ENCODE peak calls at places on chromosomes 12 and 14, in nine cellular contexts. One of them, this sample, is unnamed.

GRCh38 chr14:23530360-23531055 is 21.1 kb downstream of the ZFHX2 start:
- DNase-seq in hepatocyte: no peak
- DNase-seq in MM.1S: no peak
- DNase-seq in endothelial cell of umbilical vein: no peak
- DNase-seq in mammary epithelial cell: no peak
- DNase-seq in neural progenitor cell: no peak
- DNase-seq in GM23338: no peak
- DNase-seq in astrocyte: no peak
- DNase-seq in PC-9: no peak
- DNase-seq in this sample: peak; percentile 27

GRCh38 chr12:93243689-93244513 is 133.8 kb upstream of the NUDT4 start:
- DNase-seq in hepatocyte: peak; percentile 81
- DNase-seq in MM.1S: peak; percentile 89
- DNase-seq in endothelial cell of umbilical vein: peak; percentile 24
- DNase-seq in mammary epithelial cell: peak; percentile 79
- DNase-seq in neural progenitor cell: no peak
- DNase-seq in GM23338: no peak
- DNase-seq in astrocyte: peak; percentile 39
- DNase-seq in PC-9: peak; percentile 42
- DNase-seq in this sample: peak; percentile 45

GRCh38 chr12:95318071-95318545 is 100.5 kb downstream of the VEZT start:
- DNase-seq in hepatocyte: peak; percentile 50
- DNase-seq in MM.1S: no peak
- DNase-seq in endothelial cell of umbilical vein: no peak
- DNase-seq in mammary epithelial cell: peak; percentile 53
- DNase-seq in neural progenitor cell: no peak
- DNase-seq in GM23338: no peak
- DNase-seq in astrocyte: peak; percentile 80
- DNase-seq in PC-9: peak; percentile 29
- DNase-seq in this sample: no peak

GRCh38 chr12:66398931-66399625 is 96.8 kb downstream of the HELB start:
- DNase-seq in hepatocyte: no peak
- DNase-seq in MM.1S: peak; percentile 38
- DNase-seq in endothelial cell of umbilical vein: peak; percentile 7
- DNase-seq in mammary epithelial cell: no peak
- DNase-seq in neural progenitor cell: no peak
- DNase-seq in GM23338: no peak
- DNase-seq in astrocyte: peak; percentile 4
- DNase-seq in PC-9: no peak
- DNase-seq in this sample: no peak

GRCh38 chr14:93219103-93219726 is 12.2 kb downstream of the UBR7 start:
- DNase-seq in hepatocyte: peak; percentile 81
- DNase-seq in MM.1S: peak; percentile 54
- DNase-seq in endothelial cell of umbilical vein: peak; percentile 59
- DNase-seq in mammary epithelial cell: peak; percentile 51
- DNase-seq in neural progenitor cell: peak; percentile 76
- DNase-seq in GM23338: peak; percentile 88
- DNase-seq in astrocyte: peak; percentile 46
- DNase-seq in PC-9: no peak
- DNase-seq in this sample: peak; percentile 70

GRCh38 chr12:125549171-125549570 is 483.9 kb downstream of the AACS start:
- DNase-seq in hepatocyte: no peak
- DNase-seq in MM.1S: no peak
- DNase-seq in endothelial cell of umbilical vein: no peak
- DNase-seq in mammary epithelial cell: no peak
- DNase-seq in neural progenitor cell: no peak
- DNase-seq in GM23338: no peak
- DNase-seq in astrocyte: no peak
- DNase-seq in PC-9: no peak
- DNase-seq in this sample: no peak

GRCh38 chr14:93150227-93151206 is 34.2 kb downstream of the MOAP1 start:
- DNase-seq in hepatocyte: peak; percentile 68
- DNase-seq in MM.1S: no peak
- DNase-seq in endothelial cell of umbilical vein: peak; percentile 18
- DNase-seq in mammary epithelial cell: peak; percentile 83
- DNase-seq in neural progenitor cell: peak; percentile 64
- DNase-seq in GM23338: no peak
- DNase-seq in astrocyte: no peak
- DNase-seq in PC-9: no peak
- DNase-seq in this sample: no peak

GRCh38 chr12:107415066-107415465 is 270.5 kb upstream of the PWP1 start:
- DNase-seq in hepatocyte: no peak
- DNase-seq in MM.1S: no peak
- DNase-seq in endothelial cell of umbilical vein: no peak
- DNase-seq in mammary epithelial cell: peak; percentile 74
- DNase-seq in neural progenitor cell: no peak
- DNase-seq in GM23338: no peak
- DNase-seq in astrocyte: peak; percentile 87
- DNase-seq in PC-9: no peak
- DNase-seq in this sample: no peak

GRCh38 chr12:94100254-94100653 is 48.1 kb upstream of the PLXNC1 start:
- DNase-seq in hepatocyte: peak; percentile 53
- DNase-seq in MM.1S: no peak
- DNase-seq in endothelial cell of umbilical vein: peak; percentile 48
- DNase-seq in mammary epithelial cell: peak; percentile 78
- DNase-seq in neural progenitor cell: no peak
- DNase-seq in GM23338: no peak
- DNase-seq in astrocyte: peak; percentile 91
- DNase-seq in PC-9: peak; percentile 74
- DNase-seq in this sample: no peak

GRCh38 chr14:35405304-35405996 is 901 bp upstream of the NFKBIA start:
- DNase-seq in hepatocyte: peak; percentile 56
- DNase-seq in MM.1S: no peak
- DNase-seq in endothelial cell of umbilical vein: no peak
- DNase-seq in mammary epithelial cell: no peak
- DNase-seq in neural progenitor cell: peak; percentile 20
- DNase-seq in GM23338: peak; percentile 60
- DNase-seq in astrocyte: no peak
- DNase-seq in PC-9: no peak
- DNase-seq in this sample: peak; percentile 39

GRCh38 chr12:131249291-131250027 is 295.8 kb downstream of the ADGRD1 start:
- DNase-seq in hepatocyte: no peak
- DNase-seq in MM.1S: no peak
- DNase-seq in endothelial cell of umbilical vein: no peak
- DNase-seq in mammary epithelial cell: no peak
- DNase-seq in neural progenitor cell: no peak
- DNase-seq in GM23338: no peak
- DNase-seq in astrocyte: no peak
- DNase-seq in PC-9: no peak
- DNase-seq in this sample: no peak

GRCh38 chr12:124746649-124747425 is 116.8 kb downstream of the SCARB1 start:
- DNase-seq in hepatocyte: no peak
- DNase-seq in MM.1S: no peak
- DNase-seq in endothelial cell of umbilical vein: no peak
- DNase-seq in mammary epithelial cell: no peak
- DNase-seq in neural progenitor cell: no peak
- DNase-seq in GM23338: no peak
- DNase-seq in astrocyte: no peak
- DNase-seq in PC-9: no peak
- DNase-seq in this sample: no peak

GRCh38 chr12:21852251-21852650 is 77.7 kb upstream of the KCNJ8 start:
- DNase-seq in hepatocyte: no peak
- DNase-seq in MM.1S: no peak
- DNase-seq in endothelial cell of umbilical vein: no peak
- DNase-seq in mammary epithelial cell: no peak
- DNase-seq in neural progenitor cell: no peak
- DNase-seq in GM23338: no peak
- DNase-seq in astrocyte: peak; percentile 54
- DNase-seq in PC-9: no peak
- DNase-seq in this sample: no peak

GRCh38 chr14:96357216-96357615 is 5.9 kb downstream of the ATG2B start:
- DNase-seq in hepatocyte: no peak
- DNase-seq in MM.1S: no peak
- DNase-seq in endothelial cell of umbilical vein: no peak
- DNase-seq in mammary epithelial cell: no peak
- DNase-seq in neural progenitor cell: no peak
- DNase-seq in GM23338: no peak
- DNase-seq in astrocyte: no peak
- DNase-seq in PC-9: no peak
- DNase-seq in this sample: no peak

GRCh38 chr14:35333347-35333730 is 41.2 kb downstream of the PSMA6 start:
- DNase-seq in hepatocyte: peak; percentile 35
- DNase-seq in MM.1S: no peak
- DNase-seq in endothelial cell of umbilical vein: no peak
- DNase-seq in mammary epithelial cell: no peak
- DNase-seq in neural progenitor cell: no peak
- DNase-seq in GM23338: peak; percentile 20
- DNase-seq in astrocyte: no peak
- DNase-seq in PC-9: no peak
- DNase-seq in this sample: no peak

GRCh38 chr12:40768125-40768864 is 76.1 kb downstream of the CNTN1 start:
- DNase-seq in hepatocyte: no peak
- DNase-seq in MM.1S: peak; percentile 39
- DNase-seq in endothelial cell of umbilical vein: no peak
- DNase-seq in mammary epithelial cell: no peak
- DNase-seq in neural progenitor cell: peak; percentile 4
- DNase-seq in GM23338: no peak
- DNase-seq in astrocyte: no peak
- DNase-seq in PC-9: no peak
- DNase-seq in this sample: no peak

GRCh38 chr14:63996016-63996415 is 143.2 kb downstream of the SYNE2 start:
- DNase-seq in hepatocyte: no peak
- DNase-seq in MM.1S: no peak
- DNase-seq in endothelial cell of umbilical vein: no peak
- DNase-seq in mammary epithelial cell: no peak
- DNase-seq in neural progenitor cell: no peak
- DNase-seq in GM23338: no peak
- DNase-seq in astrocyte: no peak
- DNase-seq in PC-9: no peak
- DNase-seq in this sample: peak; percentile 55
- TF ChIP-seq EZH2 in hepatocyte: no peak
- TF ChIP-seq EZH2 in MM.1S: no peak
- TF ChIP-seq EZH2 in endothelial cell of umbilical vein: no peak
- TF ChIP-seq EZH2 in mammary epithelial cell: no peak
- TF ChIP-seq EZH2 in neural progenitor cell: no peak
- TF ChIP-seq EZH2 in GM23338: no peak
- TF ChIP-seq EZH2 in astrocyte: no peak
- TF ChIP-seq EZH2 in PC-9: no peak
- TF ChIP-seq EZH2 in this sample: no peak

DNA sequence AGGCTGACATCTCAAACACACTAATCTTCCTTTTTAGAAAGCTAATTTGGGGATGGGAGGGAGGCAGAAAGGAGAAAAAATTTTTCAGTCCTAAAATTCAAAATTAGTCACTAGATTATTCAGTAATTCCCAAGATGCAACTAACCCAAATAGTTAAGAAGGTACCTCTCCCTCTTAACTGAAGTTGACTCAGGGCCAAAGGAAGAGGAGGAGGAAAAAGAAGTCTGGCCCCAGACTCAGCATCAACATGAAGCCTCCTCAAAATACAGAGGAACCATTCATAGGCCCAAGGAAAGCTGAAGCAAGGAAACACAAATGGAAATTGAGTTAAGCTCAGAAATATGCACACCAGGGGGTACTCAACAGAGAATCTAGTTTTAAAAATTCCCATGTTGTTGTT is 21.6 kb downstream of the CBX5 start:
- DNase-seq in hepatocyte: no peak
- DNase-seq in MM.1S: no peak
- DNase-seq in endothelial cell of umbilical vein: no peak
- DNase-seq in mammary epithelial cell: no peak
- DNase-seq in neural progenitor cell: peak; percentile 42
- DNase-seq in GM23338: peak; percentile 31
- DNase-seq in astrocyte: peak; percentile 64
- DNase-seq in PC-9: no peak
- DNase-seq in this sample: peak; percentile 61
- H3K4me3 ChIP-seq in hepatocyte: no peak overlapping the region
- H3K4me3 ChIP-seq in MM.1S: no peak overlapping the region
- H3K4me3 ChIP-seq in endothelial cell of umbilical vein: no peak overlapping the region
- H3K4me3 ChIP-seq in mammary epithelial cell: no peak overlapping the region
- H3K4me3 ChIP-seq in neural progenitor cell: peak overlapping the region; percentile 37
- H3K4me3 ChIP-seq in GM23338: peak overlapping the region; percentile 44
- H3K4me3 ChIP-seq in astrocyte: peak overlapping the region; percentile 56
- H3K4me3 ChIP-seq in PC-9: no peak overlapping the region
- H3K4me3 ChIP-seq in this sample: peak overlapping the region; percentile 50

GRCh38 chr12:32031109-32031508 is 71.9 kb downstream of the RESF1 start:
- DNase-seq in hepatocyte: peak; percentile 6
- DNase-seq in MM.1S: no peak
- DNase-seq in endothelial cell of umbilical vein: peak; percentile 98
- DNase-seq in mammary epithelial cell: no peak
- DNase-seq in neural progenitor cell: no peak
- DNase-seq in GM23338: no peak
- DNase-seq in astrocyte: peak; percentile 44
- DNase-seq in PC-9: no peak
- DNase-seq in this sample: no peak
- TF ChIP-seq CTCF in hepatocyte: no peak
- TF ChIP-seq CTCF in MM.1S: no peak
- TF ChIP-seq CTCF in endothelial cell of umbilical vein: no peak
- TF ChIP-seq CTCF in mammary epithelial cell: no peak
- TF ChIP-seq CTCF in neural progenitor cell: no peak
- TF ChIP-seq CTCF in GM23338: no peak
- TF ChIP-seq CTCF in astrocyte: no peak
- TF ChIP-seq CTCF in PC-9: no peak
- TF ChIP-seq CTCF in this sample: no peak

DNA sequence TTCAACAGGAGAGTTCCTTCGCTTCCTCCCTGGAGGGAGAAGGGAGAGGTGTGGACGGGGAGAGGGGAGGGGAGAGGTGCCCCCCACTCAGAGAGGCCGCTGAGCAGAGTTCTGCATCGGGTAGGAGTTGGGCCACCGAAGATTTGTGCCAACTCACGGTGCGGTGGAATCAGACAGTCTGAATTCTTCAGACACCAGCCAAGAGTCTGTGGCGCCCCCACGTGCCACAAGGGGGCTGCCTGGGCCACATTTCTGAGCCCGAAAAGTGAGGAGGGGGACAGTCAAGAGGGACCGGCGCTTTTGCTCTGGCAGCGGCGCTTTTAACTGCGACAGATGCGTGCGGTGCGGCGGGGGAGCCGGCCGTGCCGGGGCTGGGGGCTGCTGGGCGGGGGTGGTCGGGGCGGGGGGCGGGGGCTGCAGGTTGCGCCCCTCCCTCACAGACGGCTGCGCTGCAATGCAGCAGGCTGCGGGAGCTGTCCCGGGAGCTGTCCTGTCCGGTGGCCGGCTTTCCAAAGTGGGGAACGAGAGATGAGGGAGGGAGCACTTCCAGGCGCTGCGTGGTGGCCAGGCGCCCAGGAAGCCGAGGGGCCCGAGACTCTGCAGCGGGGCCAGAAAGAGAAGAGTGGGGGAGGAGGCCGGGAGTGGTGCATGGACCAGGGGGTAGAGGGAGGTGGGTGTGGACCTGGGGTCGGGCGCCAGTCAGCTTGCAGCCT is 941 bp upstream of the RTL1 start:
- DNase-seq in hepatocyte: peak; percentile 72
- DNase-seq in MM.1S: no peak
- DNase-seq in endothelial cell of umbilical vein: no peak
- DNase-seq in mammary epithelial cell: no peak
- DNase-seq in neural progenitor cell: peak; percentile 94
- DNase-seq in GM23338: peak; percentile 88
- DNase-seq in astrocyte: no peak
- DNase-seq in PC-9: no peak
- DNase-seq in this sample: peak; percentile 48
- TF ChIP-seq EZH2 in hepatocyte: no peak
- TF ChIP-seq EZH2 in MM.1S: no peak
- TF ChIP-seq EZH2 in endothelial cell of umbilical vein: peak; percentile 39
- TF ChIP-seq EZH2 in mammary epithelial cell: no peak
- TF ChIP-seq EZH2 in neural progenitor cell: no peak
- TF ChIP-seq EZH2 in GM23338: no peak
- TF ChIP-seq EZH2 in astrocyte: peak; percentile 53
- TF ChIP-seq EZH2 in PC-9: no peak
- TF ChIP-seq EZH2 in this sample: no peak

GRCh38 chr12:55930771-55931316 is at the start of gene DGKA:
- DNase-seq in hepatocyte: peak; percentile 74
- DNase-seq in MM.1S: peak; percentile 58
- DNase-seq in endothelial cell of umbilical vein: peak; percentile 70
- DNase-seq in mammary epithelial cell: peak; percentile 83
- DNase-seq in neural progenitor cell: peak; percentile 52
- DNase-seq in GM23338: peak; percentile 74
- DNase-seq in astrocyte: peak; percentile 61
- DNase-seq in PC-9: peak; percentile 34
- DNase-seq in this sample: peak; percentile 82
- H3K4me3 ChIP-seq in hepatocyte: peak within 1 kb of the TSS; percentile 69
- H3K4me3 ChIP-seq in MM.1S: peak within 1 kb of the TSS; percentile 55
- H3K4me3 ChIP-seq in endothelial cell of umbilical vein: peak within 1 kb of the TSS; percentile 93
- H3K4me3 ChIP-seq in mammary epithelial cell: peak within 1 kb of the TSS; percentile 92
- H3K4me3 ChIP-seq in neural progenitor cell: peak within 1 kb of the TSS; percentile 71
- H3K4me3 ChIP-seq in GM23338: peak within 1 kb of the TSS; percentile 75
- H3K4me3 ChIP-seq in astrocyte: peak within 1 kb of the TSS; percentile 76
- H3K4me3 ChIP-seq in PC-9: peak within 1 kb of the TSS; percentile 78
- H3K4me3 ChIP-seq in this sample: peak within 1 kb of the TSS; percentile 53